ENCODE peak calls at places on chromosomes 1 and 21, in four cellular contexts. N is GM12878, V is HepG2, H is K562. R is an unnamed sample.

GRCh38 chr1:6962390-6962955 is 177.2 kb downstream of the CAMTA1 start:
- DNase-seq in N (peak), V (no peak), H (peak), R (peak)

GRCh38 chr1:193121616-193122593 is at the start of gene CDC73:
- DNase-seq in H (peak), V (peak), N (peak), R (peak)

GRCh38 chr1:84582802-84583587 is 8.8 kb upstream of the CTBS start:
- DNase-seq in N (no peak), H (no peak), V (peak), R (peak)

GRCh38 chr21:41240040-41240439 is 72.1 kb downstream of the BACE2 start:
- DNase-seq in N (no peak), V (no peak), H (no peak), R (no peak)

GRCh38 chr1:201594575-201595245 is 55.8 kb downstream of the NAV1 start:
- DNase-seq in N (no peak), H (peak), V (no peak), R (peak)

GRCh38 chr1:211210965-211211364 is 48.2 kb upstream of the RCOR3 start:
- DNase-seq in N (no peak), H (no peak), V (no peak), R (no peak)

GRCh38 chr21:23887709-23888303 is 1719.5 kb downstream of the MRPL39 start:
- DNase-seq in V (no peak), N (no peak), H (no peak), R (no peak)

GRCh38 chr1:37238376-37239224 is 204.3 kb upstream of the GRIK3 start:
- DNase-seq in N (no peak), V (no peak), H (no peak), R (no peak)

GRCh38 chr1:74596770-74597169 is 76.8 kb downstream of the ERICH3 start:
- DNase-seq in H (no peak), V (no peak), N (no peak), R (no peak)

GRCh38 chr1:194295690-194296089 is 1109.3 kb upstream of the B3GALT2 start:
- DNase-seq in H (no peak), V (peak), N (no peak), R (peak)

GRCh38 chr1:229341811-229342304 is 989 bp downstream of the CCSAP start:
- DNase-seq in H (peak), V (no peak), N (no peak), R (peak)

GRCh38 chr1:99943238-99943794 is 26.5 kb upstream of the SLC35A3 start:
- DNase-seq in V (peak), H (no peak), N (no peak), R (no peak)

GRCh38 chr1:89465201-89465600 is 59.4 kb upstream of the LRRC8B start:
- DNase-seq in V (no peak), N (no peak), H (no peak), R (no peak)

GRCh38 chr1:231629132-231629531 is 2.5 kb downstream of the DISC1 start:
- DNase-seq in H (no peak), N (no peak), V (no peak), R (no peak)

GRCh38 chr1:19643113-19643512 is 998 bp upstream of the NBL1 start:
- DNase-seq in N (no peak), V (peak), H (no peak), R (no peak)

GRCh38 chr1:106937104-106937503 is 119.4 kb upstream of the PRMT6 start:
- DNase-seq in V (no peak), N (no peak), H (no peak), R (no peak)

GRCh38 chr1:198019126-198019525 is 102.0 kb downstream of the LHX9 start:
- DNase-seq in V (no peak), H (no peak), N (no peak), R (no peak)

GRCh38 chr1:58035523-58035922 is 511.0 kb downstream of the OMA1 start:
- DNase-seq in H (peak), V (peak), N (no peak), R (no peak)

GRCh38 chr1:165173409-165173808 is 183.1 kb downstream of the LMX1A start:
- DNase-seq in N (no peak), V (no peak), H (no peak), R (no peak)

GRCh38 chr1:6171546-6172124 is 8.5 kb downstream of the CHD5 start:
- DNase-seq in H (no peak), N (no peak), V (peak), R (peak)

GRCh38 chr1:199033709-199034108 is 394.9 kb downstream of the PTPRC start:
- DNase-seq in V (no peak), H (no peak), N (no peak), R (no peak)

GRCh38 chr1:109584766-109585165 is 34.6 kb downstream of the GNAT2 start:
- DNase-seq in N (no peak), H (no peak), V (no peak), R (no peak)

GRCh38 chr21:45281411-45282282 is 6.0 kb downstream of the POFUT2 start:
- DNase-seq in N (no peak), V (no peak), H (no peak), R (no peak)

GRCh38 chr1:203522237-203522636 is 28.3 kb downstream of the OPTC start:
- DNase-seq in N (no peak), H (no peak), V (no peak), R (no peak)

GRCh38 chr21:41683815-41684214 is 83.0 kb downstream of the RIPK4 start:
- DNase-seq in V (peak), N (no peak), H (no peak), R (no peak)

GRCh38 chr1:24980836-24981631 is 51.0 kb upstream of the RUNX3 start:
- DNase-seq in N (no peak), V (no peak), H (no peak), R (no peak)

GRCh38 chr21:10272216-10272615 is 249.2 kb upstream of the TPTE start:
- DNase-seq in V (peak), H (no peak), N (no peak), R (no peak)

DNA sequence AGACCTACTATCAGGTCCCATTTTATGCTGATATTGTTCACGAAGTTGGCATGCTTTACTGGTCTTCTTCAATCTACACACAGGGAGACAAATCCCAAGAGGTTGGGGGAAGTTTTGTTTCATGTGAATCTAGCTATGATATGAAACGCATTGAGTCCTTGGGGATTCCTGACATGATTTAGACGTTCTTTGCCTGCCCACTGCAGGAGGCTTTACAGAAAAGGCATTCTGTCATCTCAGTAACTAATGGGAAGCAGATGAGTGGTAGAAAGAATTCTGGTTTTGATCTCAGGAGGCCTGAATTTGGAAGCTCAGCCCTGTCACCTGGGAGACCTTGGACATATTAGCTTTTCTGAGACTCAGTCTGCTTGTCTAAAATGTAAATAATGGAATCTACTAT is 383.1 kb upstream of the NFIA start:
- DNase-seq in V (no peak), H (no peak), N (no peak), R (no peak)
- TF ChIP-seq FOXK2 in V (no peak), H (no peak), N (no peak), R (no peak)

DNA sequence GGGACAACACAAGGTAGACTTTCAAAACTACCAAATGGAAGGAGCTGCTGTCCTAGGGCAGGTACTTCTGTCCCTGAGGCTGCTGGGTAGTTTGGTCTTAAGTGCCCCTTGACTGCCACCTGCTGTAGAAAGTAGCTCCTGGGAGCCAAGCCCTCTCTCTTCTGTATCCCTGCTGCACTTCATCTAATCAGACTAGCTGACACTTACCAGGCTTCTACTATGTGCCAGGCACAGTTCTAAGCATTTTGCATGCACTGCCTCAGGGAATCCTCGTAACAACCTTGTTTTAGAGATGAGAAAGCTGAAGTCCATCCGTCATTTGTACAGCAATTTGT is 15.9 kb upstream of the SRSF4 start:
- DNase-seq in N (no peak), V (peak), H (peak), R (peak)
- TF ChIP-seq FOXK2 in N (no peak), V (no peak), H (no peak), R (no peak)

GRCh38 chr1:248790456-248790855 is 34.9 kb upstream of the LYPD8 start:
- DNase-seq in H (no peak), N (no peak), V (no peak), R (no peak)
- TF ChIP-seq FOXK2 in H (no peak), N (no peak), V (no peak), R (no peak)

DNA sequence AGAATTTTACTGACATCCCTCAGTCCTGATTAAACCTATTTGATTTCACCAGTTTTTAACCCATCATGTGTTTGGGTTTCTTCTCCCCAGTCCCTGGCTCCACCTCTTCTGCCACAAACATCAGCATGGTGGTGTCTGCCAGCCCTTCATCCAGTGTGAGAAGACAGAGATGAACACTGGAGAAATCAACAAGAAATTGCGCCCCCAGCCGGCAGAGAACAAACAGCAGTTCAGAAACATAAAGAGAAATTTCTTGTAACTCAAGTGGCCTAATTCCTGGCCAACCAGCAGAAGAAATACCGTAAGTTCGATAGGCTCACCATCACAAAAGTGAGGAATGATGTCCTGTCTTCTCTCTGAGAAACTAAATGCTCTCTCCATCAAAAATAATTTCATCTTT is 18.3 kb downstream of the S100A11 start:
- DNase-seq in H (no peak), N (no peak), V (no peak), R (no peak)
- TF ChIP-seq FOXK2 in H (peak), N (no peak), V (no peak), R (no peak)

GRCh38 chr1:51433972-51434510 is 85.0 kb downstream of the EPS15 start:
- DNase-seq in N (no peak), H (no peak), V (no peak), R (no peak)

GRCh38 chr1:51427438-51427837 is 91.6 kb downstream of the EPS15 start:
- DNase-seq in N (no peak), V (no peak), H (no peak), R (no peak)

GRCh38 chr1:51435902-51436301 is 83.2 kb downstream of the EPS15 start:
- DNase-seq in H (no peak), N (no peak), V (no peak), R (no peak)

GRCh38 chr1:51439053-51439452 is 80.0 kb downstream of the EPS15 start:
- DNase-seq in N (no peak), V (no peak), H (no peak), R (no peak)

GRCh38 chr1:51433269-51433971 is 85.6 kb downstream of the EPS15 start:
- DNase-seq in H (no peak), V (no peak), N (no peak), R (no peak)
- TF ChIP-seq FOXK2 in H (no peak), V (no peak), N (no peak), R (no peak)

GRCh38 chr1:81330521-81330920 is 470.2 kb upstream of the ADGRL2 start:
- DNase-seq in N (no peak), V (no peak), H (no peak), R (no peak)
- TF ChIP-seq FOXK2 in N (no peak), V (no peak), H (no peak), R (no peak)

DNA sequence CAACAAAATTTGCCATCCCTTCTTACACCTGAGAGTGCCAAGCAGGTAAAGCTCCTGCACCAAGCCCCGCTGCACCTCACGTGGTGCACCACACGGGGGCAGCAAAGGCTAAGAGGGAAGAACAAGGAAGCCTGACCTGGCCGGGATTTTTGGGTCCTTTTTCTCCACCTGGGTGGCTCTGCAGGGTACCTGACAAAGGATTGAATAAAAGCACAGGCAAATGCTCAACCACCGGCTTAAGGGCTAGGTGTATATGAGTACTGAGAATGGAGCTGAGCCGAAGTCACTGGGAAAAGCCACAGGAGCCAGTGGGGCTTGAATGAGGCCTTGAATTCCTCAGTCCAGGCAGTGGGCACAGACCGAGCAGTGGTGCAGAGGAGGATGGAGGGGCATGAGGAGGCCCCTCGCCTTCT is 36.4 kb downstream of the ZNF697 start:
- DNase-seq in H (peak), N (no peak), V (peak), R (peak)
- TF ChIP-seq FOXK2 in H (no peak), N (no peak), V (no peak), R (no peak)

GRCh38 chr1:47409311-47410085 is 6.6 kb upstream of the FOXE3 start:
- DNase-seq in H (no peak), V (no peak), N (no peak), R (no peak)
- TF ChIP-seq FOXK2 in H (no peak), V (no peak), N (no peak), R (no peak)

GRCh38 chr1:151837841-151838490 is 1.7 kb downstream of the C2CD4D start:
- DNase-seq in V (no peak), H (no peak), N (no peak), R (no peak)

GRCh38 chr1:151840421-151840820 is 801 bp upstream of the C2CD4D start:
- DNase-seq in H (no peak), N (no peak), V (no peak), R (no peak)

GRCh38 chr1:151837197-151837596 is 2.4 kb downstream of the C2CD4D start:
- DNase-seq in H (no peak), V (no peak), N (no peak), R (no peak)

GRCh38 chr1:151839457-151840409 is at the start of gene C2CD4D:
- DNase-seq in N (peak), H (peak), V (peak), R (no peak)

GRCh38 chr1:151838491-151839412 is 868 bp downstream of the C2CD4D start:
- DNase-seq in V (no peak), H (no peak), N (no peak), R (no peak)
- TF ChIP-seq FOXK2 in V (no peak), H (no peak), N (no peak), R (no peak)

DNA sequence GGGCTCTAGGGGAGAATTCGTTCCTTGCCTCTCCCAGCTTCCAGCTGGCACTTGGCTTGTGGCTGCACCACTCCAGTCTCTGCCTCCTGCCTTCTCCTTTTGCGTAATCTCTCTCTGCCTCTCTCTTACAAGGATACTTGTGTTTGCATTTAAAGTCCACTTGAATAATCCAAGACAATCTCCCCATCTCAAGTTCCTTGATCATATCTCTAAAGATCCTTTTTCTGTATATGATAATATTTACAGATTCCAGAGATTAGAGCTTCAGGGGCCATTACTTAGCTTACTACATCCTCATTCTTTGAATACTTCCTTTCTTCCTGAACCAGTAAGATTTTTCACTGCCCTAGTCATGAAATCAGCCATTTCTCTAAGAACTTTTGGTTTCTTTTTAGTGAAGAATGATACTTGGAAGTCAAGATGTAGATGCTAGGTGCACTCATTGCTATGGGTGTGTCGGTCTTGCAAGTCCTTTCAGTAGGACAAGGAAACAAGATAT is 20.9 kb upstream of the RLF start:
- DNase-seq in V (no peak), H (no peak), N (no peak), R (no peak)
- TF ChIP-seq FOXK2 in V (no peak), H (no peak), N (no peak), R (no peak)